ENCODE peak calls at places on chromosomes 7 and 10, in eight cellular contexts. I is tibial artery, Y is PC-3, L is Peyer's patch, E is left lung, O is hepatocyte, V is neuronal stem cell, M is mesendoderm. R is an unnamed sample. For H3K27me3 and H3K4me1, the result is how much of the 10 kb centered on the place peaks cover.

GRCh38 chr10:133156674-133157579 is 3.1 kb upstream of the KNDC1 start:
- DNase-seq in I (no peak), Y (no peak), L (no peak), E (peak), O (no peak), V (no peak), M (no peak), R (no peak)

GRCh38 chr7:124322561-124322960 is 289.7 kb upstream of the TMEM229A start:
- DNase-seq in I (no peak), Y (peak), L (no peak), E (no peak), O (no peak), V (no peak), M (no peak), R (no peak)

GRCh38 chr10:55410415-55410885 is 609.4 kb upstream of the PCDH15 start:
- DNase-seq in I (peak), Y (peak), L (no peak), E (no peak), O (peak), V (peak), M (peak), R (no peak)

GRCh38 chr7:44473295-44473694 is 17.2 kb downstream of the NUDCD3 start:
- DNase-seq in I (no peak), Y (peak), L (no peak), E (no peak), O (peak), V (no peak), M (no peak), R (no peak)

GRCh38 chr7:5636446-5636835 is 145.0 kb downstream of the RNF216 start:
- DNase-seq in I (no peak), Y (no peak), L (no peak), E (no peak), O (no peak), V (no peak), M (peak), R (no peak)

GRCh38 chr7:88328787-88329186 is 22.1 kb upstream of the STEAP4 start:
- DNase-seq in I (no peak), Y (no peak), L (no peak), E (no peak), O (no peak), V (no peak), M (no peak), R (no peak)

GRCh38 chr7:24701232-24701898 is 55.9 kb downstream of the GSDME start:
- DNase-seq in I (no peak), Y (peak), L (no peak), E (no peak), O (peak), V (no peak), M (peak), R (no peak)

GRCh38 chr7:24777811-24778210 is 20.5 kb upstream of the GSDME start:
- DNase-seq in I (no peak), Y (no peak), L (no peak), E (no peak), O (no peak), V (no peak), M (no peak), R (no peak)

GRCh38 chr7:10708447-10708846 is 265.2 kb upstream of the PHF14 start:
- DNase-seq in I (no peak), Y (peak), L (no peak), E (no peak), O (peak), V (peak), M (peak), R (no peak)

GRCh38 chr10:91708174-91708861 is 75.4 kb upstream of the PPP1R3C start:
- DNase-seq in I (no peak), Y (no peak), L (no peak), E (no peak), O (no peak), V (no peak), M (no peak), R (no peak)

GRCh38 chr10:28754930-28755718 is 77.8 kb downstream of the BAMBI start:
- DNase-seq in I (no peak), Y (no peak), L (no peak), E (no peak), O (peak), V (no peak), M (peak), R (no peak)

GRCh38 chr10:55368467-55368866 is 567.4 kb upstream of the PCDH15 start:
- DNase-seq in I (no peak), Y (no peak), L (no peak), E (no peak), O (no peak), V (no peak), M (no peak), R (no peak)

GRCh38 chr7:107387573-107388219 is 82.2 kb upstream of the GPR22 start:
- DNase-seq in I (peak), Y (peak), L (no peak), E (no peak), O (peak), V (no peak), M (peak), R (peak)

GRCh38 chr7:107982918-107983389 is 20.0 kb downstream of the LAMB1 start:
- DNase-seq in I (no peak), Y (peak), L (no peak), E (no peak), O (peak), V (no peak), M (no peak), R (no peak)

GRCh38 chr10:10475812-10476211 is 541.9 kb upstream of the CELF2 start:
- DNase-seq in I (no peak), Y (no peak), L (no peak), E (no peak), O (no peak), V (no peak), M (peak), R (no peak)

GRCh38 chr10:28532223-28532508 is 752 bp upstream of the WAC start:
- DNase-seq in I (peak), Y (peak), L (no peak), E (no peak), O (no peak), V (no peak), M (peak), R (peak)

GRCh38 chr7:69739906-69740545 is 141.8 kb downstream of the AUTS2 start:
- DNase-seq in I (peak), Y (no peak), L (no peak), E (no peak), O (no peak), V (no peak), M (peak), R (no peak)

GRCh38 chr10:78424721-78425120 is 391.1 kb downstream of the RPS24 start:
- DNase-seq in I (no peak), Y (peak), L (no peak), E (no peak), O (no peak), V (no peak), M (peak), R (no peak)

GRCh38 chr7:101676956-101677355 is 47.9 kb upstream of the MYL10 start:
- DNase-seq in I (no peak), Y (no peak), L (no peak), E (no peak), O (no peak), V (no peak), M (no peak), R (no peak)

GRCh38 chr7:128876127-128876526 is 13.5 kb downstream of the ATP6V1F start:
- DNase-seq in I (no peak), Y (no peak), L (peak), E (no peak), O (no peak), V (no peak), M (no peak), R (no peak)

GRCh38 chr10:122255509-122256301 is 15.4 kb upstream of the BTBD16 start:
- DNase-seq in I (no peak), Y (no peak), L (no peak), E (no peak), O (no peak), V (no peak), M (no peak), R (no peak)

GRCh38 chr7:44114586-44115310 is 8.6 kb downstream of the POLD2 start:
- DNase-seq in I (no peak), Y (no peak), L (no peak), E (no peak), O (no peak), V (no peak), M (no peak), R (no peak)

GRCh38 chr7:82194011-82194410 is 249.6 kb downstream of the CACNA2D1 start:
- DNase-seq in I (peak), Y (peak), L (no peak), E (no peak), O (no peak), V (no peak), M (no peak), R (no peak)

GRCh38 chr10:48249763-48250351 is 24.6 kb downstream of the FRMPD2 start:
- DNase-seq in I (no peak), Y (no peak), L (no peak), E (no peak), O (no peak), V (no peak), M (no peak), R (no peak)

GRCh38 chr7:44145969-44146897 is 5.1 kb upstream of the MYL7 start:
- DNase-seq in I (peak), Y (no peak), L (peak), E (peak), O (peak), V (peak), M (peak), R (no peak)

GRCh38 chr7:2060701-2061100 is 172.0 kb downstream of the MAD1L1 start:
- DNase-seq in I (no peak), Y (no peak), L (no peak), E (no peak), O (no peak), V (no peak), M (no peak), R (no peak)

GRCh38 chr10:812787-813186 is 118.7 kb downstream of the LARP4B start:
- DNase-seq in I (no peak), Y (no peak), L (no peak), E (peak), O (no peak), V (no peak), M (no peak), R (no peak)

GRCh38 chr10:62548686-62549085 is 174.5 kb downstream of the ZNF365 start:
- DNase-seq in I (no peak), Y (no peak), L (no peak), E (no peak), O (no peak), V (no peak), M (no peak), R (no peak)

GRCh38 chr10:126777726-126778125 is 107.2 kb upstream of the C10orf90 start:
- DNase-seq in I (no peak), Y (no peak), L (no peak), E (no peak), O (no peak), V (no peak), M (peak), R (no peak)

GRCh38 chr7:17206354-17206905 is 92.0 kb upstream of the AHR start:
- DNase-seq in I (no peak), Y (peak), L (no peak), E (no peak), O (peak), V (no peak), M (peak), R (no peak)

GRCh38 chr10:104321226-104321625 is 17.0 kb downstream of the ITPRIP start:
- DNase-seq in I (peak), Y (no peak), L (no peak), E (no peak), O (no peak), V (no peak), M (no peak), R (peak)

GRCh38 chr10:17474595-17474994 is 20.2 kb upstream of the ST8SIA6 start:
- DNase-seq in I (no peak), Y (peak), L (no peak), E (no peak), O (peak), V (no peak), M (peak), R (no peak)

GRCh38 chr10:8221481-8221880 is 167.0 kb downstream of the GATA3 start:
- DNase-seq in I (no peak), Y (no peak), L (no peak), E (no peak), O (no peak), V (no peak), M (no peak), R (no peak)
- H3K27me3 ChIP-seq in I (under half), Y (under half), L (under half), E (under half), O (under half), V (under half), M (under half), R (under half)

DNA sequence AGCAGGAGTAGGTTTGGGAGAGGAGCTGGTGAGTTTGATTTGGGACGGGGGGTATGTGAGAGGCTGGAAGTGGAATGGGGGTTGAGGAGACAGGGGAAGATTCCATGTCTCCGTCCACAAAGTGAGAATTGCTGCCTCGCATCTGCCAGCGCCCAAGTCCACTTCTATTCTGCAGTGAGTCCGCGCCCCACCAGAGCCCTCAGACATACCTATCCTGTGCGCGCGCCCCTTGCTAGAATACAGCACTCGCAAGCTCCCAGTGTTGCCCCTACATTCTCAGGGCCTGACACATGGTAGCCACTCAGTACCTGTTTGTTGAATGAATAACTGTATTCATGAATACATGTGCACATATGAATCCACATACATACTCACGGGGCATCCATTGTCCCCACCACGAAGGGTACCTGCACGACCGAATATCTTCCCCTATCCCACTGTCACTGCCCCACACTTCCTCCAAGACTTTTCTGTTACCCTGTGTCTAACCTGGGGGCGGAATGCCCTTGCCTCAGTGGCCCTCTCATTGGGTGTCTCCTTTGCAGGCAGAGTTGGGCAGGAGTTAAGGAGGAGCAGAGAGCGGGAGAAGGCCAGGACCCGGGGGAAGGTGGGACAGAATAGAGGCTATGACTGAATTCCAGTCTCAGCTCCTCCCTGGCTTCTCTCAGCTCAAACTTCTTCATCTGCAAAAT is 19.9 kb downstream of the POLL start:
- DNase-seq in I (peak), Y (no peak), L (peak), E (no peak), O (no peak), V (no peak), M (no peak), R (no peak)
- H3K4me1 ChIP-seq in I (under half), Y (under half), L (under half), E (under half), O (under half), V (under half), M (under half), R (under half)

GRCh38 chr7:151849879-151850260 is 27.0 kb downstream of the PRKAG2 start:
- DNase-seq in I (no peak), Y (no peak), L (no peak), E (peak), O (no peak), V (no peak), M (no peak), R (no peak)
- H3K27me3 ChIP-seq in I (under half), Y (under half), L (under half), E (under half), O (under half), V (under half), M (under half), R (under half)

GRCh38 chr10:120161116-120161515 is 268.6 kb downstream of the SEC23IP start:
- DNase-seq in I (no peak), Y (no peak), L (no peak), E (no peak), O (no peak), V (no peak), M (no peak), R (no peak)

GRCh38 chr10:120162471-120162870 is 269.9 kb downstream of the SEC23IP start:
- DNase-seq in I (no peak), Y (no peak), L (no peak), E (no peak), O (no peak), V (no peak), M (no peak), R (no peak)

GRCh38 chr10:120156614-120157274 is 264.2 kb downstream of the SEC23IP start:
- DNase-seq in I (no peak), Y (no peak), L (no peak), E (no peak), O (no peak), V (no peak), M (no peak), R (no peak)
- H3K4me1 ChIP-seq in I (under half), Y (under half), L (under half), E (under half), O (under half), V (under half), M (under half), R (under half)

GRCh38 chr10:101235766-101236165 is 6.5 kb upstream of the LBX1 start:
- DNase-seq in I (no peak), Y (no peak), L (no peak), E (no peak), O (no peak), V (no peak), M (peak), R (no peak)
- H3K27me3 ChIP-seq in I (under half), Y (under half), L (half or more), E (half or more), O (half or more), V (half or more), M (half or more), R (under half)

DNA sequence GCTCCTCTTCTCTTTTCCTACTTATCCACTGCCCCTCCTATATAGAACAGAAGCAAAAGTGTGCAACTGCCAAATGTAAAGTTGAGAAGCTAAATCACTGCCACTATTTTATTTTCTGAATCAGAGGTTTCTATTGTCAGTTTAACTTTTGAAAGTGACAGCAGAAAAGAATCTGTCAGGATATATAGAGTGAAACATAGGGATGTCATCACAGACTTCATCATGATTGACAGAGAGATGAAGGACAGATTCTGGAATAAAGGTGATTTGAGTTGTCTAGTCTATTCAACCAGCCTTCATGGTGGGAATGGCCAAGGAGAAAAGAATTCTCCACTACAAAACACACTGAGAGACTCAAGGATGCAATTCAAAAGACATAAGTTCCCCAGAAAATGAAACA is 19.9 kb downstream of the NEUROD6 start:
- DNase-seq in I (no peak), Y (no peak), L (no peak), E (no peak), O (no peak), V (no peak), M (no peak), R (no peak)
- H3K4me1 ChIP-seq in I (under half), Y (under half), L (under half), E (under half), O (under half), V (under half), M (under half), R (under half)

R was measured in ascending aorta.